ENCODE peak calls at places on chromosomes 3 and 15, in four cellular contexts. One of them, this sample, is unnamed.

GRCh38 chr3:148873928-148874326 is 8.8 kb downstream of the CPA3 start:
- DNase-seq in fibroblast of the aortic adventitia: no peak
- DNase-seq in Panc1: no peak
- DNase-seq in BJ: no peak
- DNase-seq in this sample: no peak

GRCh38 chr15:98954411-98954810 is 53.2 kb downstream of the PGPEP1L start:
- DNase-seq in fibroblast of the aortic adventitia: peak; percentile 63
- DNase-seq in Panc1: no peak
- DNase-seq in BJ: peak; percentile 87
- DNase-seq in this sample: peak; percentile 66

GRCh38 chr3:79953591-79954105 is 185.8 kb upstream of the ROBO1 start:
- DNase-seq in fibroblast of the aortic adventitia: no peak
- DNase-seq in Panc1: no peak
- DNase-seq in BJ: no peak
- DNase-seq in this sample: no peak

GRCh38 chr3:87359807-87360206 is 83.4 kb upstream of the POU1F1 start:
- DNase-seq in fibroblast of the aortic adventitia: no peak
- DNase-seq in Panc1: no peak
- DNase-seq in BJ: no peak
- DNase-seq in this sample: no peak

GRCh38 chr3:50350527-50351317 is at the start of the genes CYB561D2 and NPRL2:
- DNase-seq in fibroblast of the aortic adventitia: peak; percentile 87
- DNase-seq in Panc1: peak; percentile 67
- DNase-seq in BJ: peak; percentile 68
- DNase-seq in this sample: peak; percentile 92

GRCh38 chr15:101828774-101829173 is 16.8 kb downstream of the OR4F15 start:
- DNase-seq in fibroblast of the aortic adventitia: no peak
- DNase-seq in Panc1: no peak
- DNase-seq in BJ: no peak
- DNase-seq in this sample: no peak

GRCh38 chr3:77799280-77799679 is 759.4 kb downstream of the ROBO2 start:
- DNase-seq in fibroblast of the aortic adventitia: no peak
- DNase-seq in Panc1: no peak
- DNase-seq in BJ: no peak
- DNase-seq in this sample: no peak

GRCh38 chr3:161069441-161070251 is 35.5 kb downstream of the B3GALNT1 start:
- DNase-seq in fibroblast of the aortic adventitia: peak; percentile 83
- DNase-seq in Panc1: peak; percentile 64
- DNase-seq in BJ: peak; percentile 2
- DNase-seq in this sample: peak; percentile 57

GRCh38 chr3:192408721-192409151 is 318.6 kb downstream of the FGF12 start:
- DNase-seq in fibroblast of the aortic adventitia: no peak
- DNase-seq in Panc1: no peak
- DNase-seq in BJ: no peak
- DNase-seq in this sample: no peak

GRCh38 chr3:43259626-43260025 is 26.7 kb upstream of the SNRK start:
- DNase-seq in fibroblast of the aortic adventitia: no peak
- DNase-seq in Panc1: no peak
- DNase-seq in BJ: no peak
- DNase-seq in this sample: no peak

GRCh38 chr3:169865176-169865800 is 4.4 kb downstream of the LRRC31 start:
- DNase-seq in fibroblast of the aortic adventitia: no peak
- DNase-seq in Panc1: no peak
- DNase-seq in BJ: no peak
- DNase-seq in this sample: no peak

GRCh38 chr15:63408514-63408913 is 26.9 kb upstream of the CA12 start:
- DNase-seq in fibroblast of the aortic adventitia: no peak
- DNase-seq in Panc1: no peak
- DNase-seq in BJ: no peak
- DNase-seq in this sample: peak; percentile 76

GRCh38 chr15:49649987-49650386 is 29.1 kb downstream of the DTWD1 start:
- DNase-seq in fibroblast of the aortic adventitia: no peak
- DNase-seq in Panc1: no peak
- DNase-seq in BJ: no peak
- DNase-seq in this sample: no peak

GRCh38 chr15:90097475-90097874 is 4.8 kb downstream of the IDH2 start:
- DNase-seq in fibroblast of the aortic adventitia: no peak
- DNase-seq in Panc1: no peak
- DNase-seq in BJ: no peak
- DNase-seq in this sample: no peak

GRCh38 chr3:155941354-155941753 is 70.9 kb downstream of the GMPS start:
- DNase-seq in fibroblast of the aortic adventitia: no peak
- DNase-seq in Panc1: no peak
- DNase-seq in BJ: no peak
- DNase-seq in this sample: no peak

GRCh38 chr3:194382892-194383223 is 13.3 kb upstream of the LRRC15 start:
- DNase-seq in fibroblast of the aortic adventitia: no peak
- DNase-seq in Panc1: no peak
- DNase-seq in BJ: no peak
- DNase-seq in this sample: no peak

GRCh38 chr3:16270855-16271254 is 5.8 kb downstream of the OXNAD1 start:
- DNase-seq in fibroblast of the aortic adventitia: no peak
- DNase-seq in Panc1: no peak
- DNase-seq in BJ: no peak
- DNase-seq in this sample: no peak

GRCh38 chr3:141682007-141682406 is 56.1 kb upstream of the RNF7 start:
- DNase-seq in fibroblast of the aortic adventitia: no peak
- DNase-seq in Panc1: no peak
- DNase-seq in BJ: no peak
- DNase-seq in this sample: no peak

GRCh38 chr3:41997702-41998551 is 36.0 kb upstream of the ULK4 start:
- DNase-seq in fibroblast of the aortic adventitia: peak; percentile 37
- DNase-seq in Panc1: no peak
- DNase-seq in BJ: no peak
- DNase-seq in this sample: peak; percentile 55

GRCh38 chr3:151379083-151379734 is 5.3 kb downstream of the P2RY12 start:
- DNase-seq in fibroblast of the aortic adventitia: no peak
- DNase-seq in Panc1: peak; percentile 13
- DNase-seq in BJ: no peak
- DNase-seq in this sample: peak; percentile 57

GRCh38 chr15:87713405-87713995 is 543.0 kb downstream of the NTRK3 start:
- DNase-seq in fibroblast of the aortic adventitia: no peak
- DNase-seq in Panc1: no peak
- DNase-seq in BJ: no peak
- DNase-seq in this sample: no peak

GRCh38 chr3:138442433-138442832 is 8.0 kb downstream of the ESYT3 start:
- DNase-seq in fibroblast of the aortic adventitia: no peak
- DNase-seq in Panc1: no peak
- DNase-seq in BJ: no peak
- DNase-seq in this sample: peak; percentile 69

GRCh38 chr15:86857701-86858100 is 778.0 kb downstream of the AGBL1 start:
- DNase-seq in fibroblast of the aortic adventitia: no peak
- DNase-seq in Panc1: no peak
- DNase-seq in BJ: no peak
- DNase-seq in this sample: no peak

GRCh38 chr3:196322-197153 is at the start of gene CHL1:
- DNase-seq in fibroblast of the aortic adventitia: no peak
- DNase-seq in Panc1: no peak
- DNase-seq in BJ: no peak
- DNase-seq in this sample: no peak

GRCh38 chr3:12751548-12751947 is 7.5 kb downstream of the TMEM40 start:
- DNase-seq in fibroblast of the aortic adventitia: no peak
- DNase-seq in Panc1: no peak
- DNase-seq in BJ: no peak
- DNase-seq in this sample: no peak

GRCh38 chr15:35308802-35309201 is 223.7 kb upstream of the NANOGP8 start:
- DNase-seq in fibroblast of the aortic adventitia: peak; percentile 94
- DNase-seq in Panc1: no peak
- DNase-seq in BJ: peak; percentile 94
- DNase-seq in this sample: peak; percentile 99

GRCh38 chr3:82143661-82144405 is 382.4 kb upstream of the GBE1 start:
- DNase-seq in fibroblast of the aortic adventitia: no peak
- DNase-seq in Panc1: no peak
- DNase-seq in BJ: no peak
- DNase-seq in this sample: no peak

GRCh38 chr3:94132777-94133176 is 69.9 kb downstream of the NSUN3 start:
- DNase-seq in fibroblast of the aortic adventitia: no peak
- DNase-seq in Panc1: no peak
- DNase-seq in BJ: no peak
- DNase-seq in this sample: no peak

GRCh38 chr3:94136133-94136532 is 73.3 kb downstream of the NSUN3 start:
- DNase-seq in fibroblast of the aortic adventitia: no peak
- DNase-seq in Panc1: no peak
- DNase-seq in BJ: no peak
- DNase-seq in this sample: no peak

DNA sequence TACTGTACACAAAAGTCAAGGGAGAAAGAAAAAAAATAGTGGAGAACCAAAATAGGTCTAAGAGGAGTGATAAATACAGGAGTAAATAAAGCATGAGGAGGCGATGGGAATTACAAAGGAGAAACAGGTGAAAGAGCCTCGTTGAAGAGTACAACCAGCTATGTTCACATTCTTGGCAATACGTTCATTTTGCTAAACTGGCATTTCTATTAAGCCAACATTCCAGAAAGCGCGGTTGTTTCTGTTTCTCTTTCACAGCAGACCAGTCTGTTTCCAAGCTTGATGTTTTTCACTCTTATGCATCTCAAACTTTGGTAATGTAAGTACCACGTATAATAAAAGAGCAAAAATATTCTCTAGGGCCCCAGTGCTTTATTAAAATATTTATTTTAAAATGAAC is 74.5 kb downstream of the NSUN3 start:
- DNase-seq in fibroblast of the aortic adventitia: peak; percentile 57
- DNase-seq in Panc1: no peak
- DNase-seq in BJ: no peak
- DNase-seq in this sample: peak; percentile 20
- H3K4me3 ChIP-seq in fibroblast of the aortic adventitia: no peak overlapping the region
- H3K4me3 ChIP-seq in Panc1: no peak overlapping the region
- H3K4me3 ChIP-seq in BJ: no peak overlapping the region
- H3K4me3 ChIP-seq in this sample: no peak overlapping the region

GRCh38 chr3:46860381-46861292 is 2.6 kb downstream of the MYL3 start:
- DNase-seq in fibroblast of the aortic adventitia: no peak
- DNase-seq in Panc1: no peak
- DNase-seq in BJ: no peak
- DNase-seq in this sample: no peak
- TF ChIP-seq CTCF in fibroblast of the aortic adventitia: peak; percentile 36
- TF ChIP-seq CTCF in Panc1: peak; percentile 74
- TF ChIP-seq CTCF in BJ: peak; percentile 49
- TF ChIP-seq CTCF in this sample: peak; percentile 48

DNA sequence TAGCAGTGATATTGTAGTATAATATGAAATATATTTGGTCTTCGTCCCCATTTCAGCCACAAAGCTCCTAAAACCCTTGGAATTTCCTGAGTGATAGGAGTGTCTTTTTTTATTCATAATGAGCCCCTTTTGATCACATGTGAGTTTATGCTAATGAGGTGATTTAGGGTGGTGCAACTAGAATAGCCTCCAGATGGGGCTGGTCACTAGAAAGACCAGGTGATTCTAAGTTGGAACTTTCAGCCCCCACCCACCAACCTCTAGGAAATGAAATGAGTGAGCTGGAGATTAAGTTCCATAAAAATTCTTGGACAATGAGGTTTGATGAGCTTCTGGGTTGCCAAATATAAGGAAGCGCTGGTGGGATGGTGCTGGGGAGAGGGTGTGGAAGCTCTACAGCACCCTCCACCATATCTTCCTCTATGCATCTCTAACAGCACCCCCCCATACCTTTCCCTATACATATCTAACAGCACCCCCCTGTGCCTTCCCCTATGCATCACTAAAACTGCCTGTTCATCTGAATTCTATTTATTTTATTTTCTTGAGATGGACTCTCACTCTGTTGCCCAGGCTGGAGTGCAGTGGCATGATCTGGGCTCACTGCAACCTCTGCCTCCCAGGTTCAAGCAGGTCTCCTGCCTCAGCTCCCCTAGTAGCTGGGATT is 2.1 kb upstream of the SMCO1 start:
- DNase-seq in fibroblast of the aortic adventitia: no peak
- DNase-seq in Panc1: no peak
- DNase-seq in BJ: no peak
- DNase-seq in this sample: no peak
- H3K4me3 ChIP-seq in fibroblast of the aortic adventitia: no peak overlapping the region
- H3K4me3 ChIP-seq in Panc1: no peak overlapping the region
- H3K4me3 ChIP-seq in BJ: no peak overlapping the region
- H3K4me3 ChIP-seq in this sample: no peak overlapping the region

DNA sequence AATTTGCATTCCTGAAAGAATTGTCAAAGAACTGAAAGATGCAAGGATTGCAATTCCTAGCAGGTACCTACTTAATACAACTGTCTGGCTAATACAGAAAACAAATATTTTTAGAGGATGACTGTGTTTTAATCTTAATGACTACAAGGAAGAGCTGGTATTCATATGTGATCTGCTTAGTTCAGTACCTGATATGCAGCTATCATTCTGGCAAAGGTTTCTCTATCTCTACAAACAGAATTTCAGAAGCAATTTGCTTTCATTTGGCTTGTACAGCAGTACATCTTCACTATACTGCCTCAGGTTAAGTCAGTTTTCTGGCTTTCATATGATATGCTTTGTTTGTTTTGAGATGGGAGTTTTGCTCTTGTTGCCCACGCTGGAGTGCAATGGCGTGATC is 51.3 kb downstream of the TBL1XR1 start:
- DNase-seq in fibroblast of the aortic adventitia: no peak
- DNase-seq in Panc1: no peak
- DNase-seq in BJ: no peak
- DNase-seq in this sample: no peak
- TF ChIP-seq CTCF in fibroblast of the aortic adventitia: no peak
- TF ChIP-seq CTCF in Panc1: no peak
- TF ChIP-seq CTCF in BJ: no peak
- TF ChIP-seq CTCF in this sample: no peak

DNA sequence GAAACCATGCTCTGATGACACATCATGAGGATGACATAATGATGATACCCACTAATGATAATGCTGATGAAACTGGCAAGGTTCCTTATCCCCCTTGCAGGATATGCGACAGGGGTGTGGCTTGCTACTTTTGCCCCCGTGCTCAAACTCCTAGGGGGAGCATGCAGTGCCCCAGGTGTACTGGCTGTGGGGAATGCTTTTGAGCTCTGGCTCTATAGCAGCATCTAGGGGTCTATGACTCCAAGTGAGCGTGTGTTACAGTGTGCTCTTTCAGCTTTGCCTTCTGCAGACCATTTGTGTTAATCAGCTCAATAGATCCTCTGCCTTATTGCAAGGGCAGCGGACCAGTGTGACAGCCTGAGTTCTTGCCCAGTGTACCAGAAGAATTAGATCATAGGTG is 1239.5 kb downstream of the SI start:
- DNase-seq in fibroblast of the aortic adventitia: no peak
- DNase-seq in Panc1: no peak
- DNase-seq in BJ: no peak
- DNase-seq in this sample: no peak
- H3K4me3 ChIP-seq in fibroblast of the aortic adventitia: no peak overlapping the region
- H3K4me3 ChIP-seq in Panc1: no peak overlapping the region
- H3K4me3 ChIP-seq in BJ: no peak overlapping the region
- H3K4me3 ChIP-seq in this sample: no peak overlapping the region

DNA sequence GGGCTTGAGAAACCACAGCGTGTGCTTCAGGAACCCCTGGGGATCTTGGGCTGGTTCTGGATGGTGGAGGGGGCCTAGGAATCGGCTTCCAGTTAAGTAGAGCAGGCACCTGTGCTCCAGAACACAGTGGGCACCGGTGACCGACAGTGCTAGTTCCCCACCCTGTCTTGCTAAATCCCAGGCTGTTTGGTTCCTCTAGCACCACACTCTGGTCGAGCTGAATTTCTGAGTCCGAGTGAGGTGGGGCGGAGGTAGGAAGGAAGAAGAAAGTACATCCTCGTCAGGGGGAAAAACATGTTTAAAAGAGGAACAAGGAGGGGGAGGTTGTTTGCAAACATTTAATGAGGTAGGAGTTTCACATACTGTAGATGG is 29.1 kb downstream of the SLC6A6 start:
- DNase-seq in fibroblast of the aortic adventitia: no peak
- DNase-seq in Panc1: no peak
- DNase-seq in BJ: no peak
- DNase-seq in this sample: no peak
- TF ChIP-seq CTCF in fibroblast of the aortic adventitia: no peak
- TF ChIP-seq CTCF in Panc1: no peak
- TF ChIP-seq CTCF in BJ: no peak
- TF ChIP-seq CTCF in this sample: no peak

This sample was measured in choroid plexus epithelial cell.